ENCODE peak calls at places on chromosomes 11 and 22, in nine cellular contexts. V is aorta; Q is NCI-H774; J is stromal cell of bone marrow; G is NCI-H2081; U is activated CD4-positive, alpha-beta T cell treated with anti-CD3 and anti-CD28 coated beads for 4 hours; A is right lobe of liver; C is skeletal muscle cell; K is HTR-8/SVneo. Y is an unnamed sample.

GRCh38 chr11:61149624-61150615 is 11.3 kb downstream of the VPS37C start:
- DNase-seq in V (peak), G (no peak), C (no peak), U (no peak), Q (no peak), A (no peak), J (no peak), K (no peak), Y (no peak)

GRCh38 chr11:75182652-75183051 is 31.7 kb downstream of the SLCO2B1 start:
- DNase-seq in A (no peak), J (no peak), V (no peak), G (no peak), Q (no peak), C (no peak), U (no peak), K (no peak), Y (no peak)

GRCh38 chr11:71133946-71134345 is 118.4 kb downstream of the SHANK2 start:
- DNase-seq in J (no peak), C (no peak), K (no peak), Q (no peak), A (no peak), V (peak), G (no peak), U (no peak), Y (no peak)

GRCh38 chr11:2885017-2885675 is 429 bp downstream of the CDKN1C start:
- DNase-seq in A (peak), Q (no peak), U (no peak), K (peak), V (peak), J (no peak), G (no peak), C (no peak), Y (no peak)

GRCh38 chr22:37972527-37972926 is 11.8 kb downstream of the SOX10 start:
- DNase-seq in Q (no peak), C (no peak), K (no peak), G (peak), U (no peak), A (no peak), V (no peak), J (no peak), Y (no peak)

GRCh38 chr22:32561163-32561562 is 86.6 kb downstream of the FBXO7 start:
- DNase-seq in K (no peak), Q (no peak), V (no peak), C (no peak), G (no peak), U (no peak), J (no peak), A (no peak), Y (no peak)

GRCh38 chr22:49601614-49602321 is 225.9 kb downstream of the BRD1 start:
- DNase-seq in U (no peak), A (no peak), V (peak), Q (no peak), J (no peak), G (no peak), K (no peak), C (no peak), Y (no peak)

GRCh38 chr11:85903811-85904210 is 48.6 kb downstream of the CCDC83 start:
- DNase-seq in Q (no peak), V (no peak), J (no peak), K (no peak), C (no peak), G (no peak), A (no peak), U (no peak), Y (no peak)

GRCh38 chr11:69075421-69076128 is 26.8 kb downstream of the TPCN2 start:
- DNase-seq in K (no peak), J (peak), C (peak), U (no peak), G (no peak), Q (no peak), V (peak), A (no peak), Y (no peak)

GRCh38 chr22:48871176-48871840 is 956.4 kb downstream of the BRD1 start:
- DNase-seq in K (no peak), G (no peak), A (peak), J (no peak), Q (no peak), U (no peak), C (no peak), V (peak), Y (no peak)

GRCh38 chr11:60363542-60364525 is 14.5 kb upstream of the MS4A7 start:
- DNase-seq in C (peak), U (peak), A (peak), Q (peak), K (peak), G (peak), V (no peak), J (peak), Y (peak)

GRCh38 chr11:1397146-1397861 is 7.6 kb downstream of the BRSK2 start:
- DNase-seq in C (no peak), G (no peak), J (no peak), U (no peak), Q (no peak), K (no peak), A (no peak), V (no peak), Y (no peak)

GRCh38 chr22:39177791-39178190 is 25.3 kb upstream of the CBX7 start:
- DNase-seq in A (no peak), Q (no peak), J (no peak), V (peak), G (no peak), U (no peak), K (no peak), C (no peak), Y (no peak)

GRCh38 chr11:125468852-125469251 is 27.2 kb downstream of the FEZ1 start:
- DNase-seq in K (no peak), Q (no peak), A (no peak), U (no peak), V (no peak), J (no peak), C (no peak), G (no peak), Y (no peak)

GRCh38 chr11:72629266-72629665 is 45.0 kb downstream of the PDE2A start:
- DNase-seq in U (no peak), C (no peak), Q (no peak), A (no peak), K (no peak), J (no peak), G (no peak), V (no peak), Y (no peak)

GRCh38 chr22:42960146-42960509 is 54.8 kb downstream of the PACSIN2 start:
- DNase-seq in K (no peak), Q (no peak), C (no peak), J (no peak), U (no peak), G (no peak), A (peak), V (peak), Y (no peak)

GRCh38 chr22:45201678-45202332 is 38.1 kb downstream of the NUP50 start:
- DNase-seq in A (no peak), C (peak), V (peak), Q (no peak), G (no peak), U (no peak), K (no peak), J (no peak), Y (no peak)

GRCh38 chr22:24803064-24803542 is 2.9 kb upstream of the SGSM1 start:
- DNase-seq in J (peak), V (peak), K (peak), A (peak), Q (no peak), C (no peak), G (peak), U (peak), Y (no peak)

GRCh38 chr11:8870461-8871282 is 40.3 kb upstream of the AKIP1 start:
- DNase-seq in K (peak), V (peak), Q (no peak), U (no peak), G (peak), J (peak), A (peak), C (peak), Y (no peak)

GRCh38 chr11:69233761-69234136 is 60.2 kb upstream of the MYEOV start:
- DNase-seq in G (no peak), U (no peak), C (no peak), K (no peak), J (no peak), V (peak), A (peak), Q (no peak), Y (no peak)

GRCh38 chr22:36864454-36865215 is 3.8 kb downstream of the NCF4 start:
- DNase-seq in U (no peak), V (no peak), K (no peak), C (no peak), J (no peak), Q (no peak), G (no peak), A (peak), Y (no peak)

GRCh38 chr11:111913997-111914396 is 1.5 kb downstream of the HSPB2 start:
- DNase-seq in A (no peak), V (peak), G (no peak), K (no peak), C (no peak), J (peak), U (no peak), Q (peak), Y (no peak)

GRCh38 chr11:89498845-89499448 is 7.8 kb upstream of the NOX4 start:
- DNase-seq in V (no peak), J (no peak), G (no peak), K (no peak), C (no peak), U (no peak), A (no peak), Q (no peak), Y (no peak)

GRCh38 chr11:8356216-8356615 is 92.5 kb upstream of the LMO1 start:
- DNase-seq in C (no peak), Q (no peak), J (no peak), V (peak), U (no peak), A (no peak), K (no peak), G (no peak), Y (no peak)

GRCh38 chr11:102940714-102941588 is 14.6 kb downstream of the MMP13 start:
- DNase-seq in G (peak), V (no peak), Q (peak), C (peak), K (peak), J (peak), U (peak), A (peak), Y (peak)

GRCh38 chr22:40258463-40259046 is 80.8 kb downstream of the TNRC6B start:
- DNase-seq in Q (no peak), J (no peak), A (no peak), G (no peak), U (no peak), K (no peak), C (peak), V (no peak), Y (no peak)

GRCh38 chr11:86174101-86175046 is 70.2 kb upstream of the EED start:
- DNase-seq in K (peak), U (no peak), J (peak), G (no peak), Q (no peak), A (peak), C (peak), V (peak), Y (no peak)

GRCh38 chr11:64285885-64286800 is 495 bp downstream of the GPR137 start:
- DNase-seq in A (peak), V (no peak), K (no peak), G (peak), J (no peak), Q (peak), C (no peak), U (no peak), Y (no peak)

GRCh38 chr11:86492370-86493030 is 117.8 kb downstream of the CCDC81 start:
- DNase-seq in K (no peak), U (no peak), G (no peak), A (no peak), J (no peak), Q (no peak), C (no peak), V (no peak), Y (no peak)

GRCh38 chr11:36509265-36509664 is 807 bp downstream of the TRAF6 start:
- DNase-seq in G (no peak), Q (no peak), J (no peak), U (peak), C (no peak), V (no peak), A (no peak), K (no peak), Y (no peak)

GRCh38 chr11:6943131-6943530 is 16.9 kb downstream of the ZNF215 start:
- DNase-seq in U (no peak), K (no peak), Q (no peak), V (no peak), J (peak), A (no peak), G (no peak), C (no peak), Y (no peak)

Y was measured in GM12864.